ENCODE peak calls at places on chromosome 5, in four cellular contexts. I is neuronal stem cell, R is NCI-H510A, P is psoas muscle. K is an unnamed sample.

GRCh38 chr5:6261668-6262067 is 116.7 kb downstream of the MED10 start:
- DNase-seq in R (no peak), I (no peak), P (no peak), K (no peak)

GRCh38 chr5:39498247-39498952 is 73.6 kb upstream of the DAB2 start:
- DNase-seq in R (no peak), P (no peak), I (no peak), K (no peak)

GRCh38 chr5:60248900-60249299 is 355.4 kb upstream of the PDE4D start:
- DNase-seq in R (no peak), I (no peak), P (peak), K (peak)

GRCh38 chr5:74639538-74640449 is 734 bp downstream of the ENC1 start:
- DNase-seq in I (no peak), P (peak), R (peak), K (peak)

GRCh38 chr5:72486371-72486770 is 20.8 kb downstream of the ZNF366 start:
- DNase-seq in I (no peak), R (no peak), P (no peak), K (no peak)

GRCh38 chr5:78537821-78538220 is 110.8 kb downstream of the LHFPL2 start:
- DNase-seq in P (no peak), I (no peak), R (no peak), K (no peak)

GRCh38 chr5:132254321-132254977 is 3.0 kb upstream of the PDLIM4 start:
- DNase-seq in P (no peak), I (no peak), R (no peak), K (peak)

GRCh38 chr5:5145651-5146529 is 5.8 kb downstream of the ADAMTS16 start:
- DNase-seq in P (no peak), R (no peak), I (no peak), K (no peak)

GRCh38 chr5:33997331-33997983 is 10.4 kb downstream of the AMACR start:
- DNase-seq in I (no peak), P (peak), R (peak), K (peak)

GRCh38 chr5:38069360-38069759 is 189.0 kb upstream of the EGFLAM start:
- DNase-seq in I (no peak), R (no peak), P (no peak), K (no peak)

GRCh38 chr5:136420168-136420916 is 55.0 kb upstream of the TRPC7 start:
- DNase-seq in R (peak), P (no peak), I (no peak), K (no peak)

GRCh38 chr5:59873113-59873512 is 20.4 kb downstream of the PDE4D start:
- DNase-seq in P (no peak), I (no peak), R (no peak), K (no peak)

GRCh38 chr5:177300236-177300880 is 3.2 kb downstream of the RAB24 start:
- DNase-seq in R (no peak), P (no peak), I (no peak), K (peak)

GRCh38 chr5:14109041-14109747 is 33.9 kb upstream of the TRIO start:
- DNase-seq in P (no peak), I (no peak), R (no peak), K (peak)

GRCh38 chr5:122183098-122183794 is 53.9 kb downstream of the ZNF474 start:
- DNase-seq in P (peak), R (no peak), I (no peak), K (peak)

GRCh38 chr5:178284095-178284675 is 51.6 kb upstream of the PHYKPL start:
- DNase-seq in P (no peak), I (no peak), R (no peak), K (no peak)

GRCh38 chr5:137822158-137822764 is 45.4 kb upstream of the MYOT start:
- DNase-seq in R (no peak), P (peak), I (peak), K (no peak)

GRCh38 chr5:35230043-35230611 is at the start of gene PRLR:
- DNase-seq in P (peak), I (no peak), R (no peak), K (peak)

K was measured in Right ventricle myocardium superior.